ENCODE peak calls at places on chromosomes 13 and 19, in five cellular contexts. S is PC-9, G is choroid plexus epithelial cell, B is tibial artery, E is BE2C. D is an unnamed sample.

GRCh38 chr13:24038405-24038804 is 122.1 kb upstream of the SPATA13 start:
- DNase-seq in S (peak), G (peak), B (no peak), E (no peak), D (no peak)

GRCh38 chr19:4068058-4068966 is 1.6 kb upstream of the ZBTB7A start:
- DNase-seq in S (no peak), G (no peak), B (no peak), E (peak), D (no peak)

GRCh38 chr19:58544591-58545285 is 874 bp downstream of the TRIM28 start:
- DNase-seq in S (no peak), G (peak), B (no peak), E (peak), D (no peak)

GRCh38 chr13:111474136-111475002 is 153.9 kb downstream of the TEX29 start:
- DNase-seq in S (peak), G (peak), B (no peak), E (no peak), D (peak)

GRCh38 chr19:45251452-45252354 is 632 bp downstream of the MARK4 start:
- DNase-seq in S (no peak), G (no peak), B (no peak), E (no peak), D (no peak)

GRCh38 chr13:28059214-28059613 is 41.2 kb downstream of the FLT3 start:
- DNase-seq in S (no peak), G (peak), B (no peak), E (peak), D (peak)

GRCh38 chr13:34416833-34417425 is 525.1 kb upstream of the NBEA start:
- DNase-seq in S (peak), G (peak), B (peak), E (peak), D (no peak)

GRCh38 chr19:28466107-28467045 is 746.6 kb downstream of the UQCRFS1 start:
- DNase-seq in S (no peak), G (peak), B (no peak), E (peak), D (peak)

GRCh38 chr19:9352505-9352904 is 10.3 kb upstream of the ZNF177 start:
- DNase-seq in S (no peak), G (no peak), B (no peak), E (no peak), D (no peak)

GRCh38 chr13:54934121-54934520 is 1905.5 kb downstream of the OLFM4 start:
- DNase-seq in S (no peak), G (no peak), B (no peak), E (no peak), D (no peak)

GRCh38 chr13:54640719-54641118 is 1612.1 kb downstream of the OLFM4 start:
- DNase-seq in S (no peak), G (no peak), B (no peak), E (no peak), D (no peak)

GRCh38 chr13:42594577-42595571 is 20.9 kb downstream of the TNFSF11 start:
- DNase-seq in S (peak), G (peak), B (no peak), E (peak), D (peak)

GRCh38 chr19:2042485-2043268 is 8.4 kb downstream of the MKNK2 start:
- DNase-seq in S (no peak), G (no peak), B (no peak), E (no peak), D (no peak)

GRCh38 chr19:49988433-49988832 is 27.5 kb upstream of the SIGLEC11 start:
- DNase-seq in S (no peak), G (peak), B (no peak), E (no peak), D (no peak)

GRCh38 chr13:69720278-69720983 is 387.2 kb upstream of the ATXN8OS start:
- DNase-seq in S (no peak), G (no peak), B (no peak), E (no peak), D (no peak)

GRCh38 chr19:23002690-23003422 is at the start of gene ZNF728:
- DNase-seq in S (no peak), G (peak), B (peak), E (peak), D (no peak)

GRCh38 chr13:47109028-47109427 is 212.2 kb upstream of the HTR2A start:
- DNase-seq in S (no peak), G (no peak), B (no peak), E (no peak), D (peak)

GRCh38 chr13:29435125-29435911 is 160.2 kb downstream of the SLC7A1 start:
- DNase-seq in S (no peak), G (peak), B (no peak), E (peak), D (no peak)

GRCh38 chr13:24995225-24995804 is 100.6 kb upstream of the PABPC3 start:
- DNase-seq in S (peak), G (peak), B (no peak), E (peak), D (peak)

GRCh38 chr13:73859841-73860240 is 274.4 kb downstream of the KLF12 start:
- DNase-seq in S (no peak), G (no peak), B (no peak), E (no peak), D (no peak)

GRCh38 chr13:29954082-29955043 is 103.9 kb upstream of the UBL3 start:
- DNase-seq in S (no peak), G (no peak), B (no peak), E (no peak), D (no peak)

GRCh38 chr13:106415427-106415826 is 120.0 kb downstream of the EFNB2 start:
- DNase-seq in S (no peak), G (no peak), B (no peak), E (no peak), D (no peak)

GRCh38 chr13:112241288-112241687 is 134.9 kb upstream of the SPACA7 start:
- DNase-seq in S (no peak), G (no peak), B (no peak), E (no peak), D (no peak)

GRCh38 chr13:109684836-109685602 is 101.4 kb downstream of the IRS2 start:
- DNase-seq in S (peak), G (peak), B (no peak), E (peak), D (no peak)

GRCh38 chr19:11759805-11760204 is 7.0 kb upstream of the ZNF441 start:
- DNase-seq in S (no peak), G (no peak), B (no peak), E (no peak), D (no peak)

GRCh38 chr19:29372461-29372860 is 153.3 kb upstream of the VSTM2B start:
- DNase-seq in S (no peak), G (no peak), B (peak), E (no peak), D (no peak)

GRCh38 chr13:52845766-52846566 is 2.5 kb downstream of the PCDH8 start:
- DNase-seq in S (no peak), G (peak), B (no peak), E (peak), D (peak)

GRCh38 chr13:107124129-107124718 is 556.3 kb upstream of the ARGLU1 start:
- DNase-seq in S (peak), G (peak), B (no peak), E (no peak), D (no peak)

GRCh38 chr19:35266149-35266903 is 2.4 kb upstream of the USF2 start:
- DNase-seq in S (no peak), G (no peak), B (peak), E (no peak), D (no peak)

GRCh38 chr13:113581871-113582270 is 2.7 kb upstream of the TFDP1 start:
- DNase-seq in S (no peak), G (no peak), B (no peak), E (no peak), D (no peak)

GRCh38 chr19:10461047-10461949 is 41.0 kb downstream of the PDE4A start:
- DNase-seq in S (peak), G (peak), B (peak), E (peak), D (no peak)

GRCh38 chr13:102091231-102091630 is 310.6 kb downstream of the FGF14 start:
- DNase-seq in S (no peak), G (peak), B (no peak), E (peak), D (peak)

GRCh38 chr19:40279120-40279551 is 6.0 kb downstream of the AKT2 start:
- DNase-seq in S (no peak), G (peak), B (peak), E (no peak), D (no peak)

GRCh38 chr13:49292742-49293498 is 45.2 kb downstream of the CDADC1 start:
- DNase-seq in S (no peak), G (peak), B (peak), E (peak), D (no peak)

GRCh38 chr19:17328517-17329060 is 6.1 kb downstream of the ANO8 start:
- DNase-seq in S (no peak), G (no peak), B (no peak), E (no peak), D (no peak)

GRCh38 chr13:25752957-25753540 is 298.8 kb downstream of the SHISA2 start:
- DNase-seq in S (no peak), G (peak), B (peak), E (no peak), D (peak)

GRCh38 chr13:71789952-71790351 is 77.1 kb downstream of the DACH1 start:
- DNase-seq in S (no peak), G (peak), B (no peak), E (no peak), D (no peak)

GRCh38 chr13:110444226-110444653 is 117.3 kb downstream of the RAB20 start:
- DNase-seq in S (peak), G (peak), B (peak), E (no peak), D (no peak)

GRCh38 chr13:48504606-48505369 is 28.1 kb downstream of the RCBTB2 start:
- DNase-seq in S (no peak), G (no peak), B (no peak), E (no peak), D (peak)

GRCh38 chr13:75482070-75482819 is at the start of gene TBC1D4:
- DNase-seq in S (peak), G (peak), B (peak), E (peak), D (peak)

GRCh38 chr13:75478659-75479058 is 3.3 kb downstream of the TBC1D4 start:
- DNase-seq in S (no peak), G (no peak), B (no peak), E (no peak), D (no peak)

GRCh38 chr13:75480691-75481175 is 1.2 kb downstream of the TBC1D4 start:
- DNase-seq in S (peak), G (peak), B (peak), E (peak), D (peak)

GRCh38 chr13:75481176-75482069 is 546 bp downstream of the TBC1D4 start:
- DNase-seq in S (no peak), G (no peak), B (peak), E (peak), D (no peak)

DNA sequence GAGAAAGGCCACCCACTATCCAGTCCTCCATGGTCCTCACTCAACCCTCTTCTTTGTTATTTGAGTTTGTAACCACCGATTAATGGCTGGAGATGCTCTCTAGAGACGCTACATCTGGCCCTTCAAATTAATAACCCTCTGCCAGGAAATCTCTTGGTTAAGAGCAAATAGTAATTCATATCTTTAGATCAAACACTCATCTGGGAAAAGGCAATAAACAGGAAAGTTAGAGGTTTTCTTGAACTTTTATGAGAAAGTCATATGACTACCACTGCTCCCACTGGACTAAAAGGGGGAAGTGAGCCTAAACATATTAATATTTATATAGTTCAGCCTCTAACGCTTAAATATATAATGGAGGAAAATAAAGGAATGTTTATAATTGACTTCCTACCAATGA is 2.9 kb downstream of the TBC1D4 start:
- DNase-seq in S (no peak), G (no peak), B (no peak), E (no peak), D (no peak)
- H3K4me3 ChIP-seq in S (no peak), G (no peak), B (no peak), E (peak), D (no peak)

DNA sequence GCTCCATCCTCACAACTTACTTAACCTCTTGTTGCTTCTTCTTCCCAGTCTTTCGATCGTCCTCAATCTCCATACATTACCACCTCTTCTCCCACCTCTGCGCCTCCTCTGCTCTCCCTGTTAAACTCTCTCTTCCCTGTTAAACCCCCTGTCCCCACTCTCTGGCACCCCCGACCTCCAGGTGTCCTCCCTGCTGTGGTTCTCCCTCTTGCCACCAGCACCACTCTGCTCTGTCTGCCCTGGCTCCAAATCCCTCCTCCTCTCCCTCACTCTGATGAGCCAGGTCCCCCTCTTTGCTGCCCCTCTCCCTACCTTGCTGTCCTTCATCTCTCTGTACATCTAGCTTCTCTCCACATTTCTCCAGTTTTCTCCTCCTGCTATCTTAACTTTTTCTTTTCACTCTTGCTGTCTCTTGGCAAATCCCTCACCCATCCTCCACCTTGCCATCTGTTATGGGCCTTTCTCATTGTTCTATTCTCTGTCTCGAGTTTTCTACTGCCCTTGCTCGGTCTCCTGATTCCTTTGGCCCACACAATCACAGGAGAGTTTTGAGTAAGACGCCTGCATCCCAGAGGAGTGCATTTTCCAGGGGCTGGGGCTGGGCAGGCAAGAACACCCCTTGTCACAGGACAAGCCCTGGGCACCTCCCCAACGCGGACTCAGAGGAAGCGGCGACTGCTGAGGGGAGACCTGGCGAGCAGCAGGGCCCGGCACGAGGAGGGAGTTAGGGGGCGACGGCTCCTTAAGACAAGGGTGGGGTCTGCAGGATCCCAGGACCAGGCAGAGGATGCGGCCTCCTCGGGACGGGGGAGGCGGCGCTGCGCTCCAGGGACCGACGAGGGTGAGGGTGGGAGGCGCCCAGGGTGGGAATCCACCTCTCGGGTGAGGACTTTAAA is 21.4 kb upstream of the ERVV-1 start:
- DNase-seq in S (no peak), G (peak), B (peak), E (no peak), D (no peak)
- H3K4me3 ChIP-seq in S (peak), G (peak), B (peak), E (no peak), D (no peak)

DNA sequence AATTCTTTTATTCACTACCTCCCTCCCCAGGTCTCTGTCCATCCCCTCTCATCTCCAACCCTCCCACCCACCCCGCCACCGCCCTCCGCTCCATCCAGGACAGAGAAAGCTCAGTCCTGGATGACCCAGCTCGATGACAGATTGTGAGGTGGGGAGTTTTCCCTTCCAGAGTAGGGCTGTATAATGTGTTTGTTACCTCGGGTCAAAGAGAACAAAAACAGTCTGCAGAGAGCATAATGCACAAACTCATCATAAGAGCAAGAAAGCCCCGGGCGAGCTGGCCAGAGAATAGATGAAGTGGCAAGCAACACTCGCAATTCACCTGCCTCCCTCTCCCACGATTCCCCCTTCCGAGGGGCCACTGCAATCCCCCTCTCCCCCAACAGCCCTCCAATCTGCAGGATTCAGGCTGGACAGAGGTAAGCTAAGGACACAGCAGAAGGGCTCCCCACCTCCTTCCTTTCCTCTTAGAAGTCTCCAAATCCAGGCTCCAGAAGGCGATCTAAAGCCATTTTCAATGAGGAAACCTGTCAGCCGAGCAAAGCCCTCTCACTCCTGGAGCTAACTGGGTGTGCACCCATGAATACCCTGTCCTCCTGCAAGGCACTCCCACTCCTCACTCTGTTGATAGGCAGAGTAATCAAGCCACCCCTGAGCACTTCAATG is 2.6 kb downstream of the CACNA1A start:
- DNase-seq in S (no peak), G (no peak), B (no peak), E (no peak), D (no peak)
- H3K4me3 ChIP-seq in S (no peak), G (no peak), B (no peak), E (no peak), D (no peak)

GRCh38 chr19:13055213-13056051 is 47.2 kb downstream of the LYL1 start:
- DNase-seq in S (no peak), G (peak), B (peak), E (peak), D (no peak)

GRCh38 chr19:13054605-13055212 is 47.9 kb downstream of the LYL1 start:
- DNase-seq in S (no peak), G (no peak), B (no peak), E (no peak), D (no peak)

GRCh38 chr19:13057744-13058143 is 44.9 kb downstream of the LYL1 start:
- DNase-seq in S (no peak), G (no peak), B (no peak), E (no peak), D (no peak)

GRCh38 chr19:13057147-13057572 is 45.5 kb downstream of the LYL1 start:
- DNase-seq in S (no peak), G (no peak), B (no peak), E (no peak), D (no peak)

GRCh38 chr19:13056052-13056660 is 46.5 kb downstream of the LYL1 start:
- DNase-seq in S (no peak), G (peak), B (peak), E (no peak), D (no peak)
- H3K4me3 ChIP-seq in S (no peak), G (no peak), B (peak), E (no peak), D (no peak)

DNA sequence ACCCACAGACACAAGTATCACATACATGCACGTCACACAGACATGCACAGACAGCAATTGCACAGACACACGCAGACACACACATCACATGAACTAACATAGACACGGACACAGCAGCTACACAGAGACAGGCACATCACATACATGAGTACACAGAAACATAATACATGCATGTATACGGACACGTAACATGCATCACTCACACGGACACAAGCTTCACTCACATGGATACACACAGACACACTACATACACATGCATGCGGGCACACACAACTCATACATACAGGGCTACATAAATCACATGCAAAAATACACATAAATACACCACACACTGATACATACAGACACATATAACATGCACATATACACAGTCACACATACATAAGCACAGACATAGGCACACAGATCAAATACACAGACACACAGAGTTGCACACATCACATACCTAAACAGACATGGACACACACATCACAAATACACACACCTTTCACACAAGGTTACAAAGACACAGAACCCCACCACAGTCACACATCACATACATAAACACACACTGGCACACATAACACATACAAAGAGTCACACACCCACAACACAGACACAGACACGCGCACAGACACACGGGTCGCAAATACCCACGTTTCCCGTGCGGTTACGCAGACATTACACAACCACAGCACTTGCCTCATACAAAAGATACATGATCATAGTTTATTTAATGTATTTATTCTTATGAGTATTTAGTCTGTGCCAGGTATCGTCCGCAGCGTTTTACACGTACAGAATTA is 1.1 kb upstream of the LMTK3 start:
- DNase-seq in S (no peak), G (no peak), B (no peak), E (no peak), D (no peak)
- H3K4me3 ChIP-seq in S (peak), G (no peak), B (no peak), E (peak), D (peak)

GRCh38 chr19:43797118-43797517 is 5.1 kb downstream of the LYPD5 start:
- DNase-seq in S (no peak), G (no peak), B (peak), E (no peak), D (no peak)
- H3K4me3 ChIP-seq in S (no peak), G (no peak), B (no peak), E (no peak), D (no peak)

DNA sequence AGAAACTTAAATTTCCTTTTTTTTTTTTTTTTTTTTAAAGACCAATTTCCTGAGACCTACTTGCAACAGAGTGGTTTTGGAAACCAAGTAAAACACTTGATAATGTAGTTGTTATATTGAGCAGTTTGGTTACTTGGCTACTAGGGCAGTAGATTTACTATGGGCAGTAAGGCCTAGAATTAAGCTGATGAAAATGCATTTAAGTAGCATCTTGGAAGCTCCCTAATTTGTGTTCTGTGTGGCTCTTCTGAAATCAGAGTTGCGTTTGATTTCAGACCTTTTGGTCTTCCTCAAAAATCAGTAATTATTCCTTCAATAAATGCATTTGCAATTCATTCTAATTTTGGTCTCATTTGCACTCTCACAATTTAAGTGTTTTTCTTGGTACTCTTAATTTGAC is 810 bp downstream of the GPR180 start:
- DNase-seq in S (no peak), G (no peak), B (no peak), E (no peak), D (no peak)
- H3K4me3 ChIP-seq in S (peak), G (peak), B (peak), E (peak), D (peak)